ENCODE peak calls at places on chromosomes 6 and 20, in six cellular contexts. One of them, this sample, is unnamed.

GRCh38 chr6:74966712-74967111 is 239.1 kb downstream of the COL12A1 start:
- DNase-seq in GM12892: no peak
- DNase-seq in stomach: no peak
- DNase-seq in spleen: no peak
- DNase-seq in upper lobe of left lung: no peak
- DNase-seq in suprapubic skin: no peak
- DNase-seq in this sample: no peak

GRCh38 chr6:43917878-43918382 is 147.9 kb downstream of the VEGFA start:
- DNase-seq in spleen: no peak
- DNase-seq in suprapubic skin: no peak
- DNase-seq in stomach: no peak
- DNase-seq in upper lobe of left lung: no peak
- DNase-seq in GM12892: no peak
- DNase-seq in this sample: no peak

GRCh38 chr6:34757687-34758274 is 476 bp downstream of the SNRPC start:
- DNase-seq in suprapubic skin: no peak
- DNase-seq in upper lobe of left lung: no peak
- DNase-seq in spleen: no peak
- DNase-seq in GM12892: no peak
- DNase-seq in stomach: no peak
- DNase-seq in this sample: no peak

GRCh38 chr6:148620579-148621298 is 126.1 kb upstream of the UST start:
- DNase-seq in spleen: no peak
- DNase-seq in suprapubic skin: no peak
- DNase-seq in upper lobe of left lung: no peak
- DNase-seq in GM12892: no peak
- DNase-seq in stomach: no peak
- DNase-seq in this sample: no peak

GRCh38 chr20:42218566-42218965 is 600.4 kb upstream of the CHD6 start:
- DNase-seq in GM12892: no peak
- DNase-seq in upper lobe of left lung: no peak
- DNase-seq in spleen: no peak
- DNase-seq in stomach: no peak
- DNase-seq in suprapubic skin: no peak
- DNase-seq in this sample: no peak

GRCh38 chr6:106546322-106547052 is 82.8 kb downstream of the RTN4IP1 start:
- DNase-seq in GM12892: no peak
- DNase-seq in upper lobe of left lung: no peak
- DNase-seq in stomach: no peak
- DNase-seq in spleen: no peak
- DNase-seq in suprapubic skin: no peak
- DNase-seq in this sample: no peak

GRCh38 chr6:131524695-131525336 is 48.2 kb upstream of the ARG1 start:
- DNase-seq in spleen: no peak
- DNase-seq in upper lobe of left lung: no peak
- DNase-seq in GM12892: no peak
- DNase-seq in suprapubic skin: no peak
- DNase-seq in stomach: no peak
- DNase-seq in this sample: no peak

GRCh38 chr6:23656257-23656731 is 469.7 kb upstream of the NRSN1 start:
- DNase-seq in GM12892: no peak
- DNase-seq in upper lobe of left lung: no peak
- DNase-seq in stomach: no peak
- DNase-seq in suprapubic skin: no peak
- DNase-seq in spleen: no peak
- DNase-seq in this sample: no peak

GRCh38 chr20:62802026-62802712 is 2.5 kb upstream of the OGFR start:
- DNase-seq in spleen: no peak
- DNase-seq in upper lobe of left lung: peak
- DNase-seq in suprapubic skin: no peak
- DNase-seq in stomach: no peak
- DNase-seq in GM12892: no peak
- DNase-seq in this sample: no peak

GRCh38 chr6:125102901-125103300 is 50.7 kb upstream of the TPD52L1 start:
- DNase-seq in spleen: no peak
- DNase-seq in GM12892: no peak
- DNase-seq in suprapubic skin: no peak
- DNase-seq in stomach: no peak
- DNase-seq in upper lobe of left lung: no peak
- DNase-seq in this sample: no peak

GRCh38 chr20:10655723-10656122 is 18.1 kb downstream of the JAG1 start:
- DNase-seq in upper lobe of left lung: no peak
- DNase-seq in spleen: no peak
- DNase-seq in GM12892: no peak
- DNase-seq in stomach: no peak
- DNase-seq in suprapubic skin: peak
- DNase-seq in this sample: no peak

GRCh38 chr20:10654630-10655029 is 19.2 kb downstream of the JAG1 start:
- DNase-seq in GM12892: no peak
- DNase-seq in suprapubic skin: peak
- DNase-seq in stomach: peak
- DNase-seq in upper lobe of left lung: no peak
- DNase-seq in spleen: no peak
- DNase-seq in this sample: no peak

GRCh38 chr20:10653593-10654288 is 20.1 kb downstream of the JAG1 start:
- DNase-seq in suprapubic skin: no peak
- DNase-seq in spleen: no peak
- DNase-seq in upper lobe of left lung: no peak
- DNase-seq in GM12892: no peak
- DNase-seq in stomach: no peak
- DNase-seq in this sample: no peak

GRCh38 chr20:10658051-10658823 is 15.6 kb downstream of the JAG1 start:
- DNase-seq in upper lobe of left lung: no peak
- DNase-seq in stomach: no peak
- DNase-seq in spleen: no peak
- DNase-seq in GM12892: no peak
- DNase-seq in suprapubic skin: no peak
- DNase-seq in this sample: no peak

DNA sequence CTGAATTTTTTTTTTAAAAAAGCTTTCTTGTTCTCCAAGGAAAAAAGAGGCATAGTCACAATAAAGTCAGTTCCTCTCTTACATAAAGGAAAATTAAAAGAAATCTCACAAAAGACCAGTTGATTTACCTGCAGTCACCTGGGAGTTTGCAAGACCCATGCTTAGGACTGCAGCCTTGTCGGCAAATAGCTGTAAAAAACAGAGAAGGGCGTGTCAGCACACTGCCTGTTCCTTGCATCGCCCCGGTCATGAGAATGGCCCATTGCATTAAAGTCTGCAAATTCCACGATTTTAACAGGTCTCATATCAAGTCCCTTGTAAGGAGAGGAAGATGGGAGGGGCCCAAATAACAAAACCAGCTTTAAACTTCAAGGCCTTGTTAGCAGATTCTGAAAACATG is 17.5 kb downstream of the JAG1 start:
- DNase-seq in upper lobe of left lung: no peak
- DNase-seq in stomach: no peak
- DNase-seq in spleen: no peak
- DNase-seq in suprapubic skin: peak
- DNase-seq in GM12892: no peak
- DNase-seq in this sample: no peak
- TF ChIP-seq POLR2AphosphoS5 in upper lobe of left lung: no peak
- TF ChIP-seq POLR2AphosphoS5 in stomach: no peak
- TF ChIP-seq POLR2AphosphoS5 in spleen: no peak
- TF ChIP-seq POLR2AphosphoS5 in suprapubic skin: no peak
- TF ChIP-seq POLR2AphosphoS5 in GM12892: no peak
- TF ChIP-seq POLR2AphosphoS5 in this sample: no peak

GRCh38 chr20:50308513-50309279 is 118.1 kb downstream of the CEBPB start:
- DNase-seq in spleen: peak
- DNase-seq in suprapubic skin: peak
- DNase-seq in upper lobe of left lung: peak
- DNase-seq in stomach: peak
- DNase-seq in GM12892: no peak
- DNase-seq in this sample: no peak
- TF ChIP-seq POLR2A in spleen: no peak
- TF ChIP-seq POLR2A in suprapubic skin: peak
- TF ChIP-seq POLR2A in upper lobe of left lung: no peak
- TF ChIP-seq POLR2A in stomach: no peak
- TF ChIP-seq POLR2A in GM12892: no peak
- TF ChIP-seq POLR2A in this sample: no peak

DNA sequence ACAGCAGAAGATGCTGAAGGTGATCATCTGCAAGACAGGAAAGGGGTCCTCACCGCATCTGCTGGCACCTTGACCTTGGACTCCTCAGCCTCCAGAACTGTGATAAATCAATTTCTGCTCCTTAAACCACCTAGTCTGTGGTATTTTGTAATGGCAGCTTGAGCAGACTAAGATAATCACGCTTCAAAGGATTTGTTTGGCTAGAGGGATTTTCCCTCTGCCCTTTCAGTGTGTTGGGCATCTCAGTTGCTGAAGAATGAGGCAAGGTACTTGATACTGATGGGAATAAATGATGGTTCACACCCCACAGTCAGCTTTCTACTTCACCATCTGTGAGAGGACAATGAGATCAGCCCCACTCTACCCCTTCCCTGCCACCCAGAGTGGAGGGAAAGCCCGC is 60.2 kb downstream of the ADAT2 start:
- DNase-seq in spleen: no peak
- DNase-seq in stomach: no peak
- DNase-seq in GM12892: no peak
- DNase-seq in suprapubic skin: no peak
- DNase-seq in upper lobe of left lung: no peak
- DNase-seq in this sample: no peak
- TF ChIP-seq POLR2AphosphoS5 in spleen: no peak
- TF ChIP-seq POLR2AphosphoS5 in stomach: no peak
- TF ChIP-seq POLR2AphosphoS5 in GM12892: no peak
- TF ChIP-seq POLR2AphosphoS5 in suprapubic skin: no peak
- TF ChIP-seq POLR2AphosphoS5 in upper lobe of left lung: no peak
- TF ChIP-seq POLR2AphosphoS5 in this sample: no peak

DNA sequence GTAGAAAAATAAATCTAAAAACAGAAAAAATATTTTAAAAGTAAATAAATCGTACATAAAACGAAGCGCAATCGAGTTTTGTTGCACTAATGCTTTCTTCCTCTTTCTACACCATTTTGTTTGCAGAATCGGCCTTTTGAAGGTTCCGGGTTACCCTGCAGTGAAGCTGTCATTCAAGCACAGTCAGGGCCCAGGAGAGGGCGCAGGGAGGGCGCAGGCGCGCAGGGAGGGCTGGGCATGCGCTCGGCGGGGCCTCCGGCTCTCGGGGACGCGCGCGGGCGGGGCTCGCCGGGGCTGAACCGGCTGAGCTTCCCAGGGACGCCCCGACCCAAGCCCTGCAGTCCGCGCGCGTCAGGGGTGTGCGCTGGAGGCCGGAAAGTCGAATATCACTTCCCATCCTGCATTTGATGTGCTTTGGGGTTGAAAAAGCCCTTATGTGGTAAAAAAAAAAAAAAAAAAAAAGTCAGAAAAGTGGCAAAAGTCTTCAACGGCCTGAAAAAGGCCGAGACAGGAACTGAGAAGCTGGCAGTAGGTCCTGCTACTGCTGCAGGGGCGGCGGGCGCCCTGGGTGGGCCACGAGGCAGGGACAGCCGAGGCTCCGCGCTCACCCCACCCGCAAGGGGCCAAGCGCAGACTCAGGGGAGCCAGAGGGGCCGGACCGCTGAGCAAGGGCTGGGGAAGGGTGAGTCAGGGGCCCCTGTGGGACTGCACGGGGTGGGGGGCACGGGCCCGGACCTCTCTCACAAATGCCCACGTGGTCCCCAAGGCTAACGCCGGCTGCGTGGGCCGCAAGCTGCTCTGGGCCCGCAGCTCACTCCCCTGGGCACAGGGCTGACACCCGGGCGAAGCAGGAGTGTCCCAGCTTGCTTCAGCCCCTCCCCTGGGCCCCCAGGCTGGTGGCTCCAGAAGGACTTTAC is 40.5 kb downstream of the THBS2 start:
- DNase-seq in GM12892: peak
- DNase-seq in spleen: peak
- DNase-seq in suprapubic skin: peak
- DNase-seq in stomach: peak
- DNase-seq in upper lobe of left lung: peak
- DNase-seq in this sample: peak
- TF ChIP-seq POLR2A in GM12892: no peak
- TF ChIP-seq POLR2A in spleen: no peak
- TF ChIP-seq POLR2A in suprapubic skin: no peak
- TF ChIP-seq POLR2A in stomach: no peak
- TF ChIP-seq POLR2A in upper lobe of left lung: no peak
- TF ChIP-seq POLR2A in this sample: no peak

GRCh38 chr20:38190936-38191371 is 25.9 kb upstream of the TGM2 start:
- DNase-seq in stomach: no peak
- DNase-seq in spleen: no peak
- DNase-seq in GM12892: no peak
- DNase-seq in upper lobe of left lung: no peak
- DNase-seq in suprapubic skin: no peak
- DNase-seq in this sample: no peak
- TF ChIP-seq POLR2AphosphoS5 in stomach: no peak
- TF ChIP-seq POLR2AphosphoS5 in spleen: no peak
- TF ChIP-seq POLR2AphosphoS5 in GM12892: no peak
- TF ChIP-seq POLR2AphosphoS5 in upper lobe of left lung: no peak
- TF ChIP-seq POLR2AphosphoS5 in suprapubic skin: no peak
- TF ChIP-seq POLR2AphosphoS5 in this sample: no peak

GRCh38 chr20:31475032-31475431 is at the start of the genes DEFB124 and REM1:
- DNase-seq in spleen: no peak
- DNase-seq in suprapubic skin: no peak
- DNase-seq in GM12892: no peak
- DNase-seq in stomach: no peak
- DNase-seq in upper lobe of left lung: peak
- DNase-seq in this sample: no peak
- TF ChIP-seq POLR2A in spleen: no peak
- TF ChIP-seq POLR2A in suprapubic skin: no peak
- TF ChIP-seq POLR2A in GM12892: no peak
- TF ChIP-seq POLR2A in stomach: no peak
- TF ChIP-seq POLR2A in upper lobe of left lung: no peak
- TF ChIP-seq POLR2A in this sample: no peak

GRCh38 chr6:159595173-159595572 is 97.9 kb downstream of the SOD2 start:
- DNase-seq in spleen: no peak
- DNase-seq in upper lobe of left lung: no peak
- DNase-seq in stomach: no peak
- DNase-seq in GM12892: no peak
- DNase-seq in suprapubic skin: no peak
- DNase-seq in this sample: no peak
- TF ChIP-seq POLR2AphosphoS5 in spleen: no peak
- TF ChIP-seq POLR2AphosphoS5 in upper lobe of left lung: no peak
- TF ChIP-seq POLR2AphosphoS5 in stomach: no peak
- TF ChIP-seq POLR2AphosphoS5 in GM12892: no peak
- TF ChIP-seq POLR2AphosphoS5 in suprapubic skin: no peak
- TF ChIP-seq POLR2AphosphoS5 in this sample: no peak

GRCh38 chr6:142353690-142354089 is 51.9 kb downstream of the ADGRG6 start:
- DNase-seq in spleen: no peak
- DNase-seq in upper lobe of left lung: no peak
- DNase-seq in GM12892: no peak
- DNase-seq in suprapubic skin: no peak
- DNase-seq in stomach: no peak
- DNase-seq in this sample: no peak

GRCh38 chr6:142350309-142350708 is 48.5 kb downstream of the ADGRG6 start:
- DNase-seq in suprapubic skin: no peak
- DNase-seq in spleen: no peak
- DNase-seq in GM12892: no peak
- DNase-seq in upper lobe of left lung: no peak
- DNase-seq in stomach: no peak
- DNase-seq in this sample: no peak

GRCh38 chr6:142349215-142349823 is 47.5 kb downstream of the ADGRG6 start:
- DNase-seq in spleen: no peak
- DNase-seq in stomach: no peak
- DNase-seq in suprapubic skin: no peak
- DNase-seq in upper lobe of left lung: no peak
- DNase-seq in GM12892: no peak
- DNase-seq in this sample: no peak
- TF ChIP-seq POLR2A in spleen: no peak
- TF ChIP-seq POLR2A in stomach: no peak
- TF ChIP-seq POLR2A in suprapubic skin: no peak
- TF ChIP-seq POLR2A in upper lobe of left lung: no peak
- TF ChIP-seq POLR2A in GM12892: no peak
- TF ChIP-seq POLR2A in this sample: no peak

GRCh38 chr6:1570848-1571247 is 38.9 kb upstream of the FOXC1 start:
- DNase-seq in GM12892: no peak
- DNase-seq in suprapubic skin: no peak
- DNase-seq in upper lobe of left lung: no peak
- DNase-seq in spleen: no peak
- DNase-seq in stomach: no peak
- DNase-seq in this sample: no peak
- TF ChIP-seq POLR2AphosphoS5 in GM12892: no peak
- TF ChIP-seq POLR2AphosphoS5 in suprapubic skin: no peak
- TF ChIP-seq POLR2AphosphoS5 in upper lobe of left lung: no peak
- TF ChIP-seq POLR2AphosphoS5 in spleen: no peak
- TF ChIP-seq POLR2AphosphoS5 in stomach: no peak
- TF ChIP-seq POLR2AphosphoS5 in this sample: no peak

This sample was measured in vagina.